ENCODE peak calls at places on chromosomes 11 and 22, in ten cellular contexts. I is spleen; A is fibroblast of lung; B is SJSA1; H is kidney; U is SK-N-SH; K is Peyer's patch; S is tibial nerve; T is psoas muscle; X is CD4-positive, alpha-beta memory T cell. R is an unnamed sample.

GRCh38 chr11:111335124-111335535 is 36.8 kb downstream of the POU2AF3 start:
- DNase-seq in I (no peak), A (no peak), B (no peak), H (no peak), U (no peak), K (peak; percentile 62), S (no peak), T (no peak), X (no peak), R (no peak)

GRCh38 chr11:68525930-68526329 is 65.4 kb downstream of the PPP6R3 start:
- DNase-seq in I (no peak), A (peak; percentile 72), B (no peak), H (no peak), U (no peak), K (no peak), S (no peak), T (no peak), X (no peak), R (no peak)

GRCh38 chr11:118997627-118998387 is at the start of gene CENATAC:
- DNase-seq in I (peak; percentile 99), A (peak; percentile 74), B (peak; percentile 75), H (peak; percentile 98), U (peak; percentile 99), K (peak; percentile 98), S (peak; percentile 89), T (peak; percentile 97), X (peak; percentile 96), R (peak; percentile 99)

GRCh38 chr22:50089231-50090140 is at the start of gene MOV10L1:
- DNase-seq in I (peak; percentile 72), A (peak; percentile 34), B (no peak), H (no peak), U (peak; percentile 67), K (no peak), S (no peak), T (no peak), X (no peak), R (no peak)

GRCh38 chr11:70128435-70128906 is 50.4 kb downstream of the ANO1 start:
- DNase-seq in I (no peak), A (peak; percentile 59), B (peak; percentile 42), H (no peak), U (no peak), K (no peak), S (no peak), T (no peak), X (no peak), R (no peak)

GRCh38 chr11:118224512-118225180 is at the start of gene JAML:
- DNase-seq in I (no peak), A (no peak), B (no peak), H (no peak), U (no peak), K (peak; percentile 86), S (no peak), T (no peak), X (peak; percentile 78), R (no peak)

GRCh38 chr11:2377511-2378443 is 667 bp downstream of the CD81 start:
- DNase-seq in I (peak; percentile 91), A (peak; percentile 54), B (peak; percentile 75), H (peak; percentile 91), U (peak; percentile 95), K (peak; percentile 85), S (peak; percentile 76), T (peak; percentile 78), X (peak; percentile 45), R (peak; percentile 85)

GRCh38 chr11:93587858-93588581 is 44.8 kb upstream of the SMCO4 start:
- DNase-seq in I (no peak), A (no peak), B (no peak), H (no peak), U (no peak), K (no peak), S (no peak), T (no peak), X (no peak), R (no peak)

DNA sequence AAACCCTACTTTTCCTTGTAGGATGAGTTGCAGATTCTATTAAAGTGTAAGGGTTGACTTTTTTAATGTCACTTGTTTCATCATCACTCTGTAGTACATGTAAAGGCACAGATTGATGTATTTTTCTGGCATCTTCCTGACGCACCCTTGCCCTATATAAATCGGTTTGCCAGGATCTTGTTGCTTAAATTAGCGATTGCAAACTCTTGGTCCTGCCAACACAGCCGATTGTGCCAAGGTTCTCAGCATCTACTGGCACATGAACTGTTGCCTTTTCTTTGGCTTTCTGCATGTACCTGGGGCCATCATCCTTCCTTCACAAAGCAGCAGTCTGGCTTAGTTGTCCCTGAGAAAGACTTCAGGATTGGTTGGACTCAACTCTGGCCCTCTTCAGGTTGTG is 7.5 kb upstream of the LIN7C start:
- DNase-seq in I (no peak), A (no peak), B (no peak), H (no peak), U (no peak), K (no peak), S (no peak), T (no peak), X (no peak), R (no peak)
- H3K27ac ChIP-seq in I (no peak overlapping the region), A (no peak overlapping the region), B (no peak overlapping the region), H (no peak overlapping the region), U (no peak overlapping the region), K (no peak overlapping the region), S (no peak overlapping the region), T (peak overlapping the region; percentile 5), X (no peak overlapping the region), R (no peak overlapping the region)

GRCh38 chr22:22746963-22747933 is 102.8 kb downstream of the GGTLC2 start:
- DNase-seq in I (no peak), A (no peak), B (no peak), H (no peak), U (no peak), K (no peak), S (no peak), T (no peak), X (no peak), R (no peak)

GRCh38 chr22:22749167-22749758 is 104.8 kb downstream of the GGTLC2 start:
- DNase-seq in I (no peak), A (no peak), B (no peak), H (no peak), U (no peak), K (no peak), S (no peak), T (no peak), X (no peak), R (no peak)

GRCh38 chr22:22748297-22748743 is 103.9 kb downstream of the GGTLC2 start:
- DNase-seq in I (no peak), A (peak; percentile 23), B (peak; percentile 15), H (no peak), U (peak; percentile 44), K (peak; percentile 84), S (peak; percentile 75), T (peak; percentile 24), X (peak; percentile 25), R (no peak)

GRCh38 chr22:22750335-22751042 is 106.1 kb downstream of the GGTLC2 start:
- DNase-seq in I (no peak), A (no peak), B (no peak), H (peak; percentile 46), U (no peak), K (no peak), S (no peak), T (no peak), X (no peak), R (no peak)

DNA sequence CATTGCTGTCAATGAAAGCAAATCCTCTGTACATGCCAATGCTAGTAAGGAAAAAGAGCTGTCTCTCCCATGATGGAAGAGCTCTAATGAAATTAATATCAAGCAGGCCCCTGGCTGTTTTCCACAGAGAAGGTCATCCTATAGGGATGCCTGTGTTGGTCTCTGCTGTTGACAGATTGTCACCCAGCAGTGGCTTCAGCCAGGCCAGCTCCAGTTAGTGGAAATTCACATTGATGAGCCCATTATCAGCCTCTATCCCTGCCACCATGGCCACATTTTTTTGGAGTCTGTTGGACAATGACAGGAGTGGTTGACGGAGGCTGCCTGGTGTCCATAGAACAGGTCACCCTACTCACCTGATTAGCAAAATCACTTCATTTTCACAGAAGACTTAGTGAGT is 104.3 kb downstream of the GGTLC2 start:
- DNase-seq in I (no peak), A (no peak), B (no peak), H (no peak), U (no peak), K (no peak), S (no peak), T (no peak), X (no peak), R (no peak)
- H3K27ac ChIP-seq in I (no peak overlapping the region), A (no peak overlapping the region), B (no peak overlapping the region), H (no peak overlapping the region), U (no peak overlapping the region), K (no peak overlapping the region), S (no peak overlapping the region), T (no peak overlapping the region), X (no peak overlapping the region), R (no peak overlapping the region)

GRCh38 chr22:35443790-35444684 is 44.1 kb downstream of the MCM5 start:
- DNase-seq in I (no peak), A (no peak), B (no peak), H (no peak), U (no peak), K (no peak), S (no peak), T (no peak), X (no peak), R (no peak)

GRCh38 chr22:35446365-35446764 is 46.4 kb downstream of the MCM5 start:
- DNase-seq in I (no peak), A (peak; percentile 97), B (peak; percentile 55), H (no peak), U (no peak), K (peak; percentile 54), S (no peak), T (no peak), X (no peak), R (no peak)

GRCh38 chr22:35443338-35443737 is 43.4 kb downstream of the MCM5 start:
- DNase-seq in I (no peak), A (no peak), B (no peak), H (no peak), U (no peak), K (no peak), S (no peak), T (no peak), X (no peak), R (no peak)

GRCh38 chr22:35444685-35445399 is 44.9 kb downstream of the MCM5 start:
- DNase-seq in I (no peak), A (no peak), B (no peak), H (no peak), U (no peak), K (no peak), S (no peak), T (no peak), X (no peak), R (no peak)

GRCh38 chr22:35445933-35446332 is 46.0 kb downstream of the MCM5 start:
- DNase-seq in I (no peak), A (no peak), B (no peak), H (no peak), U (no peak), K (no peak), S (no peak), T (no peak), X (no peak), R (no peak)
- H3K27ac ChIP-seq in I (no peak overlapping the region), A (no peak overlapping the region), B (no peak overlapping the region), H (no peak overlapping the region), U (peak overlapping the region; percentile 76), K (no peak overlapping the region), S (peak overlapping the region; percentile 13), T (no peak overlapping the region), X (no peak overlapping the region), R (no peak overlapping the region)

DNA sequence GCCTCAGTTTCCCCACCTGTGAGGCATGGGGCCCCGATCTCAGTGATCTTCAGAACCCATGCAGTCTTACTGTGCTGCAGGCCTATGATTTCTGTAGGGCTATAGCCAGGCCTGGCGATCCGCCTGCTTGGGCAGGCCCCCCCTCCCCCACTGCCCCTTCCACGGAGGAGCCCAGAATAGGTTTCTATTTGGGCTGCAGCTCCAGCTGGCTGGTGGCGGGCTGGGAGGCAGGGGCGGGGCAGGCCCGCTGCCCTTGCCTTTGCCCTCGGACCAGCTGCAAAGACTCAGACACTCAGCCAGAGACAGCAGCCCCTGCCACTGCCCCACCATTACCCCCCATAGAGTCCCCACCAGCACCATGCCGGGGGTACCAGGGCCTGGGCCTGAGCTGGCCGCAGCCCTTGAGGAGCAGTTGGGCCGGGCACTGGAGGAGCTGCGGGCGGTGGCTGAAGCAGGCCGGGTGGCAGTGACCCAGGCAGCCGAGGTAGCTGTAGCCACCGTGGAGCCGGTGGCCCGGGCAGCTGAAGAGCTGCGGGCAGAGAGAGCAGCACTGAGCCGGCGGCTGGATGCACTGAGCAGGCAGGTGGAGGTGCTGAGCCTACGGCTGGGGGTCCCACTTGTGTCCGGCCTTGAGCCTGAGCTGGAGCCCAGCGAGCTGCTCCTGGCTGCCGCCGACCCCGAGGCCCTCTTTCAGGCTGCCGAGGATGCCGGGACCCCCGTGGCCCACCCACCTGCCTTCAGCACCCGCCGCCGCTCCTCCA is 12.2 kb downstream of the SMTN start:
- DNase-seq in I (no peak), A (no peak), B (no peak), H (no peak), U (peak; percentile 31), K (no peak), S (no peak), T (peak; percentile 76), X (no peak), R (no peak)
- H3K27ac ChIP-seq in I (no peak overlapping the region), A (no peak overlapping the region), B (no peak overlapping the region), H (peak overlapping the region; percentile 43), U (no peak overlapping the region), K (no peak overlapping the region), S (peak overlapping the region; percentile 98), T (peak overlapping the region; percentile 94), X (no peak overlapping the region), R (no peak overlapping the region)

R was measured in upper lobe of right lung.